ENCODE peak calls at places on chromosomes 2 and 18, in seven cellular contexts. J is right lobe of liver, O is heart left ventricle, D is uterus, L is OCI-LY7, A is foreskin keratinocyte, H is neuronal stem cell. R is an unnamed sample.

GRCh38 chr2:232367591-232368233 is 10.8 kb upstream of the ALPP start:
- DNase-seq in D (no peak), A (no peak), L (no peak), O (no peak), J (no peak), H (no peak), R (no peak)

GRCh38 chr2:121532894-121533293 is 2.2 kb downstream of the RNU4ATAC start:
- DNase-seq in D (no peak), L (no peak), J (no peak), A (peak; percentile 84), O (no peak), H (no peak), R (no peak)

GRCh38 chr2:27378809-27379290 is 1.7 kb downstream of the ZNF513 start:
- DNase-seq in L (no peak), J (no peak), O (no peak), A (no peak), H (no peak), D (no peak), R (no peak)

GRCh38 chr2:104733544-104733943 is 120.4 kb upstream of the POU3F3 start:
- DNase-seq in O (no peak), A (no peak), L (peak; percentile 52), D (no peak), H (no peak), J (peak; percentile 49), R (no peak)

GRCh38 chr2:102114290-102114721 is 28.2 kb upstream of the IL1R1 start:
- DNase-seq in J (no peak), H (no peak), O (no peak), L (no peak), A (peak; percentile 91), D (no peak), R (no peak)

GRCh38 chr2:135984199-135985017 is 1.0 kb downstream of the DARS1 start:
- DNase-seq in O (no peak), A (no peak), J (no peak), H (no peak), D (no peak), L (no peak), R (no peak)

GRCh38 chr2:189285351-189285750 is 105.8 kb upstream of the COL5A2 start:
- DNase-seq in L (no peak), H (no peak), A (no peak), D (no peak), O (no peak), J (no peak), R (no peak)

GRCh38 chr2:205563646-205564045 is 118.7 kb upstream of the NRP2 start:
- DNase-seq in L (peak; percentile 23), J (no peak), D (no peak), H (no peak), O (peak; percentile 64), A (no peak), R (peak; percentile 14)

GRCh38 chr2:111139637-111140317 is 19.1 kb downstream of the BCL2L11 start:
- DNase-seq in D (no peak), O (no peak), A (no peak), H (no peak), J (peak; percentile 64), L (no peak), R (no peak)

GRCh38 chr2:11123856-11124759 is 31.2 kb upstream of the SLC66A3 start:
- DNase-seq in H (peak; percentile 45), J (peak; percentile 64), O (peak; percentile 76), L (peak; percentile 43), D (no peak), A (peak; percentile 46), R (peak; percentile 59)

GRCh38 chr2:6518361-6518760 is 347.3 kb downstream of the CMPK2 start:
- DNase-seq in H (no peak), L (no peak), J (no peak), A (no peak), D (no peak), O (no peak), R (no peak)
- H3K4me1 ChIP-seq in H (peaks cover 5% of the 10 kb centered on the region), L (no peaks in the 10 kb centered on the region), J (no peaks in the 10 kb centered on the region), A (no peaks in the 10 kb centered on the region), D (no peaks in the 10 kb centered on the region), O (no peaks in the 10 kb centered on the region), R (no peaks in the 10 kb centered on the region)

GRCh38 chr2:100846716-100847115 is 26.8 kb downstream of the NPAS2 start:
- DNase-seq in O (no peak), D (no peak), J (no peak), H (no peak), L (no peak), A (no peak), R (no peak)
- H3K4me1 ChIP-seq in O (peaks cover 47% of the 10 kb centered on the region), D (no peaks in the 10 kb centered on the region), J (no peaks in the 10 kb centered on the region), H (no peaks in the 10 kb centered on the region), L (no peaks in the 10 kb centered on the region), A (no peaks in the 10 kb centered on the region), R (no peaks in the 10 kb centered on the region)

DNA sequence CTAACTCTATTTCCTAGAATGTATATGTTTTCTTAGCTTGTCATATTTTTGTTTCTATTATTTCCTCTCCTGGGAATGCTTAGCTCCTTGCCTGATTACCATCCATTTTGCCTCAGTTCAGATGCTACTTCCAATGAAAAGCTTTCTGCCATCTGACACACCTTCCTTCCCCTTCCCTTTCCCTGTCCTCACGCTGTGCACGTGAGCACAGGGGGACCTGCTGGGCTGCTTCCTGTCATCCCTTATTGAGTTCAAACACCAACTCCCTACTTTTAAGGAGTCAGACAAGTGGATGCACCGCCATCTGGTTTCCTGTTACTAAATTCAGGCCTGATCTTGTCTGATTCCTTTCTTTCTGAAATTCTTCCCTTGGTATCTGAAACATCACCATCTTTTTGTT is 2.4 kb upstream of the INO80C start:
- DNase-seq in A (no peak), D (no peak), H (no peak), O (no peak), L (no peak), J (no peak), R (no peak)
- H3K4me1 ChIP-seq in A (peaks cover 20% of the 10 kb centered on the region), D (peaks cover 5% of the 10 kb centered on the region), H (peaks cover 5% of the 10 kb centered on the region), O (peaks cover 16% of the 10 kb centered on the region), L (peaks cover 11% of the 10 kb centered on the region), J (peaks cover 4% of the 10 kb centered on the region), R (peaks cover 10% of the 10 kb centered on the region)

GRCh38 chr2:200362202-200362917 is 55.9 kb downstream of the SPATS2L start:
- DNase-seq in H (no peak), J (no peak), A (no peak), O (no peak), L (no peak), D (no peak), R (no peak)
- H3K4me1 ChIP-seq in H (peaks cover 15% of the 10 kb centered on the region), J (no peaks in the 10 kb centered on the region), A (no peaks in the 10 kb centered on the region), O (peaks cover 12% of the 10 kb centered on the region), L (no peaks in the 10 kb centered on the region), D (no peaks in the 10 kb centered on the region), R (peaks cover 30% of the 10 kb centered on the region)

R was measured in adrenal gland.